ENCODE peak calls at places on chromosomes 6 and 20, in eight cellular contexts. One of them, this sample, is unnamed.

GRCh38 chr6:143337201-143337949 is 113.1 kb downstream of the ADAT2 start:
- DNase-seq in nephron progenitor cell: peak
- DNase-seq in GM20000: no peak
- DNase-seq in Panc1: peak
- DNase-seq in B cell: peak
- DNase-seq in uterus: no peak
- DNase-seq in right atrium auricular region: no peak
- DNase-seq in WTC11: peak
- DNase-seq in this sample: no peak

GRCh38 chr6:26155066-26155925 is 68.1 kb downstream of the HFE start:
- DNase-seq in nephron progenitor cell: peak
- DNase-seq in GM20000: no peak
- DNase-seq in Panc1: no peak
- DNase-seq in B cell: peak
- DNase-seq in uterus: peak
- DNase-seq in right atrium auricular region: no peak
- DNase-seq in WTC11: peak
- DNase-seq in this sample: peak

GRCh38 chr6:15148356-15149058 is 97.4 kb upstream of the JARID2 start:
- DNase-seq in nephron progenitor cell: peak
- DNase-seq in GM20000: no peak
- DNase-seq in Panc1: no peak
- DNase-seq in B cell: no peak
- DNase-seq in uterus: no peak
- DNase-seq in right atrium auricular region: no peak
- DNase-seq in WTC11: no peak
- DNase-seq in this sample: no peak

GRCh38 chr20:50958733-50959542 is at the start of gene MOCS3:
- DNase-seq in nephron progenitor cell: peak
- DNase-seq in GM20000: peak
- DNase-seq in Panc1: no peak
- DNase-seq in B cell: peak
- DNase-seq in uterus: peak
- DNase-seq in right atrium auricular region: peak
- DNase-seq in WTC11: peak
- DNase-seq in this sample: peak

GRCh38 chr20:50252715-50253500 is 62.3 kb downstream of the CEBPB start:
- DNase-seq in nephron progenitor cell: no peak
- DNase-seq in GM20000: no peak
- DNase-seq in Panc1: no peak
- DNase-seq in B cell: no peak
- DNase-seq in uterus: no peak
- DNase-seq in right atrium auricular region: no peak
- DNase-seq in WTC11: no peak
- DNase-seq in this sample: no peak

GRCh38 chr6:40806479-40806878 is 219.3 kb upstream of the LRFN2 start:
- DNase-seq in nephron progenitor cell: no peak
- DNase-seq in GM20000: no peak
- DNase-seq in Panc1: no peak
- DNase-seq in B cell: no peak
- DNase-seq in uterus: no peak
- DNase-seq in right atrium auricular region: no peak
- DNase-seq in WTC11: no peak
- DNase-seq in this sample: no peak

GRCh38 chr6:157821342-157822033 is 1.6 kb upstream of the SNX9 start:
- DNase-seq in nephron progenitor cell: no peak
- DNase-seq in GM20000: no peak
- DNase-seq in Panc1: no peak
- DNase-seq in B cell: no peak
- DNase-seq in uterus: no peak
- DNase-seq in right atrium auricular region: no peak
- DNase-seq in WTC11: no peak
- DNase-seq in this sample: no peak

GRCh38 chr20:58545565-58546195 is 30.5 kb upstream of the APCDD1L start:
- DNase-seq in nephron progenitor cell: no peak
- DNase-seq in GM20000: no peak
- DNase-seq in Panc1: no peak
- DNase-seq in B cell: no peak
- DNase-seq in uterus: no peak
- DNase-seq in right atrium auricular region: peak
- DNase-seq in WTC11: no peak
- DNase-seq in this sample: no peak

GRCh38 chr20:50191566-50192363 is 1.1 kb downstream of the CEBPB start:
- DNase-seq in nephron progenitor cell: peak
- DNase-seq in GM20000: peak
- DNase-seq in Panc1: no peak
- DNase-seq in B cell: peak
- DNase-seq in uterus: peak
- DNase-seq in right atrium auricular region: no peak
- DNase-seq in WTC11: peak
- DNase-seq in this sample: peak

GRCh38 chr20:2800590-2801458 is at the start of gene CPXM1:
- DNase-seq in nephron progenitor cell: peak
- DNase-seq in GM20000: peak
- DNase-seq in Panc1: no peak
- DNase-seq in B cell: no peak
- DNase-seq in uterus: no peak
- DNase-seq in right atrium auricular region: no peak
- DNase-seq in WTC11: peak
- DNase-seq in this sample: peak

GRCh38 chr6:18632670-18633410 is 245.7 kb downstream of the RNF144B start:
- DNase-seq in nephron progenitor cell: no peak
- DNase-seq in GM20000: no peak
- DNase-seq in Panc1: peak
- DNase-seq in B cell: no peak
- DNase-seq in uterus: no peak
- DNase-seq in right atrium auricular region: no peak
- DNase-seq in WTC11: no peak
- DNase-seq in this sample: no peak

GRCh38 chr6:30340589-30341054 is 4.3 kb upstream of the RPP21 start:
- DNase-seq in nephron progenitor cell: no peak
- DNase-seq in GM20000: no peak
- DNase-seq in Panc1: no peak
- DNase-seq in B cell: no peak
- DNase-seq in uterus: no peak
- DNase-seq in right atrium auricular region: no peak
- DNase-seq in WTC11: no peak
- DNase-seq in this sample: no peak

GRCh38 chr6:2990932-2991506 is 8.7 kb upstream of the NQO2 start:
- DNase-seq in nephron progenitor cell: no peak
- DNase-seq in GM20000: no peak
- DNase-seq in Panc1: no peak
- DNase-seq in B cell: no peak
- DNase-seq in uterus: no peak
- DNase-seq in right atrium auricular region: no peak
- DNase-seq in WTC11: no peak
- DNase-seq in this sample: no peak

GRCh38 chr20:21862224-21862927 is 156.9 kb downstream of the PAX1 start:
- DNase-seq in nephron progenitor cell: peak
- DNase-seq in GM20000: no peak
- DNase-seq in Panc1: no peak
- DNase-seq in B cell: no peak
- DNase-seq in uterus: no peak
- DNase-seq in right atrium auricular region: no peak
- DNase-seq in WTC11: peak
- DNase-seq in this sample: no peak

GRCh38 chr20:11917663-11918062 is at the start of gene BTBD3:
- DNase-seq in nephron progenitor cell: no peak
- DNase-seq in GM20000: peak
- DNase-seq in Panc1: no peak
- DNase-seq in B cell: peak
- DNase-seq in uterus: peak
- DNase-seq in right atrium auricular region: peak
- DNase-seq in WTC11: no peak
- DNase-seq in this sample: peak

GRCh38 chr20:60921021-60921622 is 330.9 kb upstream of the CDH4 start:
- DNase-seq in nephron progenitor cell: peak
- DNase-seq in GM20000: peak
- DNase-seq in Panc1: no peak
- DNase-seq in B cell: no peak
- DNase-seq in uterus: no peak
- DNase-seq in right atrium auricular region: no peak
- DNase-seq in WTC11: no peak
- DNase-seq in this sample: no peak

GRCh38 chr6:93424303-93425064 is 5.1 kb upstream of the EPHA7 start:
- DNase-seq in nephron progenitor cell: peak
- DNase-seq in GM20000: no peak
- DNase-seq in Panc1: no peak
- DNase-seq in B cell: no peak
- DNase-seq in uterus: no peak
- DNase-seq in right atrium auricular region: no peak
- DNase-seq in WTC11: no peak
- DNase-seq in this sample: no peak

GRCh38 chr6:93419304-93420162 is at the start of gene EPHA7:
- DNase-seq in nephron progenitor cell: peak
- DNase-seq in GM20000: peak
- DNase-seq in Panc1: peak
- DNase-seq in B cell: peak
- DNase-seq in uterus: peak
- DNase-seq in right atrium auricular region: peak
- DNase-seq in WTC11: peak
- DNase-seq in this sample: peak

GRCh38 chr6:93418448-93419303 is 683 bp downstream of the EPHA7 start:
- DNase-seq in nephron progenitor cell: peak
- DNase-seq in GM20000: peak
- DNase-seq in Panc1: no peak
- DNase-seq in B cell: peak
- DNase-seq in uterus: peak
- DNase-seq in right atrium auricular region: no peak
- DNase-seq in WTC11: peak
- DNase-seq in this sample: peak

GRCh38 chr6:93420163-93420806 is 926 bp upstream of the EPHA7 start:
- DNase-seq in nephron progenitor cell: no peak
- DNase-seq in GM20000: no peak
- DNase-seq in Panc1: no peak
- DNase-seq in B cell: no peak
- DNase-seq in uterus: no peak
- DNase-seq in right atrium auricular region: no peak
- DNase-seq in WTC11: no peak
- DNase-seq in this sample: no peak

GRCh38 chr6:93423542-93423941 is 4.2 kb upstream of the EPHA7 start:
- DNase-seq in nephron progenitor cell: peak
- DNase-seq in GM20000: peak
- DNase-seq in Panc1: no peak
- DNase-seq in B cell: no peak
- DNase-seq in uterus: peak
- DNase-seq in right atrium auricular region: no peak
- DNase-seq in WTC11: peak
- DNase-seq in this sample: no peak
- TF ChIP-seq CTCF in nephron progenitor cell: peak
- TF ChIP-seq CTCF in GM20000: peak
- TF ChIP-seq CTCF in Panc1: peak
- TF ChIP-seq CTCF in B cell: peak
- TF ChIP-seq CTCF in uterus: no peak
- TF ChIP-seq CTCF in right atrium auricular region: peak
- TF ChIP-seq CTCF in WTC11: peak
- TF ChIP-seq CTCF in this sample: peak

DNA sequence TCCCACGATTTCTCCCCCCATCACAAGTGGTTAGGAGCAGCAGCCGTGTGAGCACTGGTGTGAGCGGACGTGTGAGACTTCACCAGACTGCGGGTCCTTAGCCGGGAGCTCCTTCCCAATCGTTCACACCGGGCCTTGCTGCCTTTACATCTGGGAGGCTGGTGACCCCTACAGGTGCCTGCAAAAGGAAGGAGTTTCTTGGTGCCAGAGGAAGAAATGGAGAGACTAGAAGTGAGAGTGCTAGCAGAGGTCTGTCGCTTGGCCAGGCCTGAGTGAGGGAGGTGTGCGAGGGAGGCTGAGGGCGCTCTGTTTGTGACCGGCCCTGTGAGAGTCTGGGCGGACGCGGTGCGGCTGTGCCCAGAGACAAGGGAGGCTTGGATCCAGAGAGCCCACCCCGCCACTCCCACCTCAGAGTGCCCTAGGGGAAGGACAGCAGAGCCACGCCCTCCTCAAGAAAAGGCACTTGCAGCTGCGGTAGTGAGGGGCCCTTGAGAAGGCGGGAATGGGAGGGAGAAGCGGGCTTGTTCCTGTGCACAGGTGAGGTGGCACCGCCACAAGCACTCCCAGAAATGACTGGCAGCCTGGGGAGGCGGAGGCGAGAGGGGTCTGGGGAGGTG is 10.0 kb upstream of the ARMC2 start:
- DNase-seq in nephron progenitor cell: peak
- DNase-seq in GM20000: no peak
- DNase-seq in Panc1: no peak
- DNase-seq in B cell: no peak
- DNase-seq in uterus: no peak
- DNase-seq in right atrium auricular region: no peak
- DNase-seq in WTC11: peak
- DNase-seq in this sample: no peak
- TF ChIP-seq CTCF in nephron progenitor cell: no peak
- TF ChIP-seq CTCF in GM20000: no peak
- TF ChIP-seq CTCF in Panc1: peak
- TF ChIP-seq CTCF in B cell: no peak
- TF ChIP-seq CTCF in uterus: no peak
- TF ChIP-seq CTCF in right atrium auricular region: no peak
- TF ChIP-seq CTCF in WTC11: no peak
- TF ChIP-seq CTCF in this sample: no peak

GRCh38 chr6:56348578-56348977 is 101.2 kb upstream of the COL21A1 start:
- DNase-seq in nephron progenitor cell: no peak
- DNase-seq in GM20000: no peak
- DNase-seq in Panc1: no peak
- DNase-seq in B cell: no peak
- DNase-seq in uterus: no peak
- DNase-seq in right atrium auricular region: no peak
- DNase-seq in WTC11: no peak
- DNase-seq in this sample: no peak
- TF ChIP-seq CTCF in nephron progenitor cell: no peak
- TF ChIP-seq CTCF in GM20000: no peak
- TF ChIP-seq CTCF in Panc1: no peak
- TF ChIP-seq CTCF in B cell: no peak
- TF ChIP-seq CTCF in uterus: no peak
- TF ChIP-seq CTCF in right atrium auricular region: no peak
- TF ChIP-seq CTCF in WTC11: no peak
- TF ChIP-seq CTCF in this sample: no peak

GRCh38 chr6:127198549-127198948 is 68.1 kb upstream of the RNF146 start:
- DNase-seq in nephron progenitor cell: no peak
- DNase-seq in GM20000: no peak
- DNase-seq in Panc1: no peak
- DNase-seq in B cell: no peak
- DNase-seq in uterus: no peak
- DNase-seq in right atrium auricular region: no peak
- DNase-seq in WTC11: no peak
- DNase-seq in this sample: no peak
- TF ChIP-seq CTCF in nephron progenitor cell: no peak
- TF ChIP-seq CTCF in GM20000: no peak
- TF ChIP-seq CTCF in Panc1: no peak
- TF ChIP-seq CTCF in B cell: no peak
- TF ChIP-seq CTCF in uterus: no peak
- TF ChIP-seq CTCF in right atrium auricular region: no peak
- TF ChIP-seq CTCF in WTC11: no peak
- TF ChIP-seq CTCF in this sample: no peak